ENCODE peak calls at places on chromosome 3, in five cellular contexts. W is PC-3, L is neural progenitor cell, J is NCI-H82, A is left colon. P is an unnamed sample.

GRCh38 chr3:184361532-184361931 is at the start of the genes CLCN2 and POLR2H:
- DNase-seq in L (peak), J (peak), W (peak), A (no peak), P (no peak)

GRCh38 chr3:119937229-119937628 is 155.3 kb downstream of the NR1I2 start:
- DNase-seq in J (no peak), A (no peak), L (no peak), W (no peak), P (no peak)

GRCh38 chr3:12135029-12135634 is 23.6 kb downstream of the TIMP4 start:
- DNase-seq in A (peak), W (peak), J (peak), L (peak), P (peak)

GRCh38 chr3:6781103-6781502 is 79.8 kb upstream of the GRM7 start:
- DNase-seq in W (no peak), A (no peak), J (no peak), L (no peak), P (no peak)

GRCh38 chr3:112136959-112137693 is 4.1 kb upstream of the GCSAM start:
- DNase-seq in J (peak), W (peak), A (no peak), L (peak), P (no peak)

GRCh38 chr3:52790741-52791140 is 3.9 kb upstream of the ITIH3 start:
- DNase-seq in W (no peak), L (no peak), A (no peak), J (no peak), P (no peak)

GRCh38 chr3:136195258-136196063 is 674 bp downstream of the MSL2 start:
- DNase-seq in L (peak), J (peak), W (peak), A (peak), P (peak)

GRCh38 chr3:53195602-53196574 is 34.9 kb downstream of the PRKCD start:
- DNase-seq in L (peak), J (peak), A (no peak), W (peak), P (no peak)

GRCh38 chr3:146342971-146343370 is 92.1 kb upstream of the PLSCR4 start:
- DNase-seq in W (no peak), L (no peak), A (no peak), J (no peak), P (no peak)

GRCh38 chr3:18302517-18302916 is 122.6 kb downstream of the SATB1 start:
- DNase-seq in J (no peak), A (no peak), L (no peak), W (peak), P (no peak)

GRCh38 chr3:168803536-168803935 is 707.8 kb upstream of the GOLIM4 start:
- DNase-seq in L (no peak), A (no peak), W (peak), J (no peak), P (no peak)

GRCh38 chr3:58074126-58074715 is 66.0 kb downstream of the FLNB start:
- DNase-seq in W (no peak), L (no peak), A (no peak), J (no peak), P (no peak)

GRCh38 chr3:46878796-46879436 is 1.4 kb downstream of the PTH1R start:
- DNase-seq in J (peak), W (peak), A (no peak), L (peak), P (no peak)

GRCh38 chr3:137692803-137693431 is 71.2 kb upstream of the SOX14 start:
- DNase-seq in A (no peak), J (peak), W (peak), L (peak), P (no peak)

GRCh38 chr3:179526989-179527391 is 35.7 kb upstream of the ACTL6A start:
- DNase-seq in W (peak), J (peak), L (peak), A (peak), P (no peak)

GRCh38 chr3:172753125-172753524 is 2.6 kb downstream of the ECT2 start:
- DNase-seq in W (no peak), A (no peak), L (no peak), J (no peak), P (no peak)

GRCh38 chr3:4750306-4751056 is 228.8 kb upstream of the BHLHE40 start:
- DNase-seq in A (no peak), W (no peak), J (peak), L (peak), P (no peak)

GRCh38 chr3:105387122-105387751 is 20.5 kb downstream of the ALCAM start:
- DNase-seq in L (no peak), W (peak), A (no peak), J (no peak), P (no peak)

GRCh38 chr3:63862804-63863149 is 828 bp downstream of the THOC7 start:
- DNase-seq in W (no peak), L (no peak), A (no peak), J (no peak), P (no peak)

GRCh38 chr3:4826237-4827100 is 152.8 kb upstream of the BHLHE40 start:
- DNase-seq in A (peak), J (no peak), W (no peak), L (no peak), P (peak)

GRCh38 chr3:39144748-39145380 is 8.5 kb downstream of the CSRNP1 start:
- DNase-seq in J (no peak), W (no peak), L (no peak), A (peak), P (no peak)

GRCh38 chr3:72145506-72146380 is 360.8 kb upstream of the PROK2 start:
- DNase-seq in A (no peak), L (peak), W (no peak), J (peak), P (no peak)